ENCODE peak calls at places on chromosomes 3 and 15, in ten cellular contexts. J is esophagus muscularis mucosa, Y is K562, W is sigmoid colon, A is A549, T is stomach, V is tibial nerve, N is suprapubic skin, R is transverse colon, G is SK-N-SH. B is an unnamed sample.

GRCh38 chr3:106423321-106424225 is 554.8 kb upstream of the CBLB start:
- DNase-seq in J (no peak), Y (no peak), W (no peak), A (no peak), T (no peak), V (no peak), N (no peak), R (no peak), G (no peak), B (no peak)

GRCh38 chr3:148400754-148401153 is 296.9 kb upstream of the AGTR1 start:
- DNase-seq in J (no peak), Y (no peak), W (no peak), A (no peak), T (no peak), V (no peak), N (no peak), R (no peak), G (no peak), B (no peak)

GRCh38 chr15:45796433-45796832 is 161.6 kb downstream of the SQOR start:
- DNase-seq in J (no peak), Y (no peak), W (no peak), A (no peak), T (no peak), V (no peak), N (no peak), R (peak), G (no peak), B (no peak)

GRCh38 chr15:50055333-50056278 is 63.4 kb downstream of the ATP8B4 start:
- DNase-seq in J (no peak), Y (no peak), W (no peak), A (no peak), T (no peak), V (peak), N (no peak), R (no peak), G (no peak), B (no peak)

GRCh38 chr3:62926494-62926893 is 51.3 kb upstream of the CADPS start:
- DNase-seq in J (no peak), Y (no peak), W (no peak), A (no peak), T (no peak), V (no peak), N (no peak), R (no peak), G (no peak), B (no peak)

GRCh38 chr3:131349946-131350347 is 31.6 kb upstream of the NUDT16 start:
- DNase-seq in J (no peak), Y (no peak), W (no peak), A (peak), T (no peak), V (no peak), N (no peak), R (no peak), G (peak), B (peak)

GRCh38 chr15:40471105-40471777 is 457 bp downstream of the CHST14 start:
- DNase-seq in J (no peak), Y (peak), W (no peak), A (peak), T (no peak), V (peak), N (peak), R (peak), G (no peak), B (peak)

GRCh38 chr3:17213102-17213501 is 328.3 kb downstream of the PLCL2 start:
- DNase-seq in J (no peak), Y (no peak), W (no peak), A (no peak), T (no peak), V (no peak), N (no peak), R (no peak), G (no peak), B (no peak)

GRCh38 chr15:80457896-80458295 is 53.7 kb downstream of the ARNT2 start:
- DNase-seq in J (no peak), Y (no peak), W (no peak), A (no peak), T (no peak), V (no peak), N (no peak), R (no peak), G (no peak), B (no peak)

GRCh38 chr3:113377158-113377557 is 64.1 kb downstream of the CFAP44 start:
- DNase-seq in J (no peak), Y (no peak), W (no peak), A (no peak), T (no peak), V (no peak), N (no peak), R (no peak), G (no peak), B (no peak)

GRCh38 chr3:110856916-110857315 is 214.7 kb upstream of the NECTIN3 start:
- DNase-seq in J (no peak), Y (no peak), W (no peak), A (no peak), T (no peak), V (no peak), N (no peak), R (no peak), G (no peak), B (no peak)

GRCh38 chr15:45200799-45201556 is 13.2 kb upstream of the SHF start:
- DNase-seq in J (peak), Y (peak), W (peak), A (peak), T (peak), V (peak), N (peak), R (peak), G (peak), B (peak)

GRCh38 chr3:53255360-53255774 is 455 bp downstream of the TKT start:
- DNase-seq in J (no peak), Y (no peak), W (no peak), A (no peak), T (peak), V (no peak), N (no peak), R (peak), G (no peak), B (peak)

GRCh38 chr15:95205101-95205500 is 973.7 kb downstream of the MCTP2 start:
- DNase-seq in J (no peak), Y (no peak), W (no peak), A (no peak), T (no peak), V (no peak), N (no peak), R (no peak), G (no peak), B (no peak)

GRCh38 chr3:123281406-123281805 is 79.7 kb downstream of the SEC22A start:
- DNase-seq in J (peak), Y (no peak), W (no peak), A (no peak), T (no peak), V (no peak), N (no peak), R (no peak), G (no peak), B (no peak)

GRCh38 chr3:13325092-13325491 is 95.0 kb downstream of the NUP210 start:
- DNase-seq in J (no peak), Y (no peak), W (no peak), A (no peak), T (no peak), V (no peak), N (no peak), R (peak), G (peak), B (no peak)

GRCh38 chr3:112619295-112619694 is 21.6 kb downstream of the CCDC80 start:
- DNase-seq in J (no peak), Y (no peak), W (no peak), A (peak), T (no peak), V (no peak), N (no peak), R (no peak), G (no peak), B (no peak)

GRCh38 chr3:13325892-13326443 is 94.2 kb downstream of the NUP210 start:
- DNase-seq in J (no peak), Y (no peak), W (no peak), A (no peak), T (peak), V (no peak), N (no peak), R (no peak), G (no peak), B (no peak)

GRCh38 chr15:40313531-40314398 is 6.0 kb upstream of the PLCB2 start:
- DNase-seq in J (no peak), Y (no peak), W (peak), A (no peak), T (peak), V (peak), N (no peak), R (peak), G (no peak), B (no peak)

GRCh38 chr15:71596672-71597071 is 213.7 kb upstream of the NR2E3 start:
- DNase-seq in J (peak), Y (no peak), W (peak), A (peak), T (peak), V (peak), N (peak), R (peak), G (no peak), B (peak)

GRCh38 chr3:127831723-127832172 is 9.4 kb upstream of the MGLL start:
- DNase-seq in J (no peak), Y (peak), W (no peak), A (peak), T (peak), V (no peak), N (no peak), R (peak), G (peak), B (no peak)

GRCh38 chr15:77838595-77838994 is 205.9 kb upstream of the LINGO1 start:
- DNase-seq in J (no peak), Y (no peak), W (peak), A (no peak), T (no peak), V (no peak), N (peak), R (no peak), G (no peak), B (no peak)

GRCh38 chr3:5186854-5187151 is 704 bp upstream of the EDEM1 start:
- DNase-seq in J (no peak), Y (no peak), W (no peak), A (no peak), T (no peak), V (no peak), N (no peak), R (no peak), G (peak), B (no peak)

GRCh38 chr15:58865420-58865880 is 68.0 kb downstream of the SLTM start:
- DNase-seq in J (no peak), Y (no peak), W (no peak), A (no peak), T (no peak), V (no peak), N (no peak), R (no peak), G (no peak), B (peak)

GRCh38 chr15:29665441-29665985 is 156.8 kb downstream of the TJP1 start:
- DNase-seq in J (no peak), Y (no peak), W (no peak), A (no peak), T (no peak), V (no peak), N (no peak), R (no peak), G (no peak), B (no peak)

GRCh38 chr15:29664406-29664805 is 157.9 kb downstream of the TJP1 start:
- DNase-seq in J (no peak), Y (no peak), W (no peak), A (no peak), T (no peak), V (no peak), N (no peak), R (no peak), G (no peak), B (no peak)

GRCh38 chr15:29668120-29668602 is 154.1 kb downstream of the TJP1 start:
- DNase-seq in J (no peak), Y (peak), W (peak), A (peak), T (peak), V (peak), N (no peak), R (peak), G (peak), B (peak)

GRCh38 chr15:29669823-29670222 is 152.4 kb downstream of the TJP1 start:
- DNase-seq in J (no peak), Y (no peak), W (no peak), A (peak), T (no peak), V (no peak), N (no peak), R (no peak), G (no peak), B (no peak)

GRCh38 chr15:29666241-29666640 is 156.0 kb downstream of the TJP1 start:
- DNase-seq in J (no peak), Y (no peak), W (no peak), A (no peak), T (no peak), V (no peak), N (no peak), R (no peak), G (no peak), B (no peak)
- TF ChIP-seq EP300 in J (no peak), Y (no peak), W (no peak), A (no peak), T (no peak), V (no peak), N (no peak), R (no peak), G (no peak), B (no peak)

GRCh38 chr3:42778644-42779043 is 5.6 kb upstream of the CCDC13 start:
- DNase-seq in J (no peak), Y (no peak), W (no peak), A (no peak), T (no peak), V (peak), N (no peak), R (no peak), G (no peak), B (no peak)

GRCh38 chr3:42772670-42773408 is at the start of gene CCDC13:
- DNase-seq in J (peak), Y (peak), W (peak), A (peak), T (peak), V (peak), N (peak), R (peak), G (peak), B (peak)

GRCh38 chr3:42769477-42770131 is 3.4 kb downstream of the CCDC13 start:
- DNase-seq in J (no peak), Y (no peak), W (no peak), A (no peak), T (no peak), V (no peak), N (no peak), R (no peak), G (no peak), B (no peak)

GRCh38 chr3:42771271-42771670 is 1.8 kb downstream of the CCDC13 start:
- DNase-seq in J (no peak), Y (no peak), W (no peak), A (no peak), T (no peak), V (no peak), N (no peak), R (no peak), G (no peak), B (no peak)

GRCh38 chr3:42773409-42773751 is 327 bp upstream of the CCDC13 start:
- DNase-seq in J (no peak), Y (no peak), W (no peak), A (no peak), T (no peak), V (no peak), N (no peak), R (no peak), G (no peak), B (no peak)
- H3K27ac ChIP-seq in J (peak), Y (no peak), W (peak), A (no peak), T (peak), V (peak), N (peak), R (peak), G (peak), B (no peak)

GRCh38 chr3:172279974-172280373 is 168.3 kb downstream of the GHSR start:
- DNase-seq in J (no peak), Y (no peak), W (no peak), A (no peak), T (no peak), V (no peak), N (no peak), R (no peak), G (no peak), B (no peak)

GRCh38 chr3:172281884-172282283 is 166.4 kb downstream of the GHSR start:
- DNase-seq in J (no peak), Y (no peak), W (no peak), A (no peak), T (no peak), V (no peak), N (no peak), R (no peak), G (no peak), B (no peak)

GRCh38 chr3:172282850-172283249 is 165.4 kb downstream of the GHSR start:
- DNase-seq in J (no peak), Y (no peak), W (no peak), A (no peak), T (no peak), V (no peak), N (no peak), R (no peak), G (no peak), B (no peak)

GRCh38 chr3:172279191-172279640 is 169.0 kb downstream of the GHSR start:
- DNase-seq in J (no peak), Y (no peak), W (no peak), A (no peak), T (no peak), V (no peak), N (no peak), R (no peak), G (no peak), B (no peak)

DNA sequence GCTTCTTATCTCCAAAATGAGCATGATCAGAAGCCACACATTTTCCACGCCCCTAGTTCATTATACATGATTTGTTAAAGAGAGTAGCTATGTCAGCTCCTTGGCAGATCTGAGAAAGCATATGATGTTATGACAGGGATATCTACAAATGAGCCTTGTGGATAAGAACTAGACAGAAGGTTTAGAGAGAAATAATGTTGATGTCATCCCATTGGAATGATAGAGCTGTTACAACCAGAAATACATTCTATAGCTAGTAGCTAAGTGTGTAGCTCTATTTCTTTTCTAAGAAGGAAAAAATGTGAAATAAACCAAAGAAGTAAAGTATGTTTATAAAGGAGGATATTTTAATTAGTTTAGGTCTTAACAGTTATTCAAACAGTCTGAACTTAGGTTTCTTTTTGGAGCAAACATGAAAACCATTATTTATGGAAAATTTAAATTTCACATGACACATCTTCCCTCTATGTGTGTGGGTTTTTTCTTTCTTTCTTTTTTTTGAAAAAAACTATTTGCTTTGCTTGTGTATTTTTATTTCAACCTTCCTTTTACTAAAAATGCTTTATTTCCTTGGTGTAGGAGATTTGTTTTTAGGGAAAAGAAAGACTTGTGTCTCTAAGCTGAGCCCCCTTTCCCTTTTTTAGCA is 167.7 kb downstream of the GHSR start:
- DNase-seq in J (no peak), Y (no peak), W (no peak), A (no peak), T (no peak), V (no peak), N (no peak), R (no peak), G (no peak), B (no peak)
- H3K4me3 ChIP-seq in J (no peak), Y (no peak), W (no peak), A (no peak), T (no peak), V (no peak), N (no peak), R (no peak), G (no peak), B (no peak)

DNA sequence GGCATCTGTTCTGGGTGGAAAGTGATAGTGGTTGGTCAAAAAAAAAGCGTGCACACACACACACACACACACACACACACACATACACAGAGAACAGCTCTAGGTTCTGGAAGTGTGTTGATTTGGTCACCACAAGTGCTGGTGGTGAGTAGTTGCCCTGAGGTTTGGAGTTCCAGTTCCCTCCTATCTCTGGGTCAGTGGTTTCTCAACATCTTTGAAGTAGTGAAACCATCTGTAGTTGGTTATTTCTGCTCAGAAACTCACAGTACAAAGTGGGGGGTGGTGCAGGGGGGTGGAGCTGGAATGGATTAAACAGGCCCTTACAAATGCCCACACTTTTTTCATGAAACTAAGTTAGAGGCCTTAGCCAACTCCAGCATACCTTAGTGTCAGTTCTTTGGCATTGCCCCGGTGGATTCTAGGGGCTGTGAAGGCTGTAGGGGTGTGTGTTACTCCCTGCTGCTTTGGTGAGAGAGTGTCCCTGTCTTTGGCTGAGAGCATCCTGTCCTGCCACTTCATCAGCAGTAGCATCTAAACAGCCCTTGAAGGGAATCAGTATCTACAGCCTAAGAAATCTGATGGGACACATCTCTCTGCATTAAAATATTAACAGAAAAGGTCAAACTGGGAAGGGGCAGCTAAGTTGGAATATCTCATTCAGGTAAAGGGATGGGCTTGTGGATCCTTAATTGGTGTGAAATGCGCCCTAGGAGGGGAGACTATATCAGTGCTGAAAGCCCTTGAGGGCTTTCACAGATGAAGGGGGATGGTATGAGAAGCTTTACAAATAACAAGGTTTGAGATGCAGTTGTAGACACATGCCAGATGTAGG is 20.6 kb downstream of the SMAD3 start:
- DNase-seq in J (no peak), Y (no peak), W (no peak), A (no peak), T (no peak), V (no peak), N (no peak), R (no peak), G (no peak), B (no peak)
- TF ChIP-seq EP300 in J (no peak), Y (no peak), W (no peak), A (no peak), T (no peak), V (peak), N (no peak), R (no peak), G (no peak), B (no peak)

GRCh38 chr15:67157779-67158366 is 92.5 kb downstream of the SMAD3 start:
- DNase-seq in J (no peak), Y (no peak), W (peak), A (no peak), T (no peak), V (no peak), N (no peak), R (no peak), G (no peak), B (no peak)
- H3K27ac ChIP-seq in J (no peak), Y (no peak), W (no peak), A (no peak), T (no peak), V (peak), N (peak), R (no peak), G (no peak), B (no peak)

DNA sequence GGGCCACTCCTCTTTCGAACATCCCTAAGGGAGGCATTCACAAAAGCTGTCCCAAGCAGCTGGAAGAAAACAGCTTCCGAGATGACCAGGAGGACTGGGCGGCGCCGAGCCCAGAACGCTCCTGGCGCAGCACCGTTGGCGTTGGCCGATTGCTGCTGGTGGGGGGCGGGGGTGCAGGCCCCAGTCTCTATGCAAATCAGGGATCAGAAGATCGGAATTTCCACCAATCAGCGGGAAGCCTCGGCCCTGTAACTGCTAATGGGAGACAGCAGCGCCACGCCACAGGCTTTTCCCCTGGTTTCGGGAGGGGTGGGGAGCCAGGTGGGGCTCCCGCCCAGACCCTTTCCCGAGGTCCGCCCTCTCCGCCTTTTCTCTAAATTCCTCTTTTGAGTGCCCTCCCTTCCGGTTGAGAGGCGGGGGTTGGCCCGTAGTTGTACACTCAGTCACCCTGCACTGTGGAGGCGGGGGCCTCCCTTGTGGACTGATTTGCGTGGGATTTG is 27.0 kb downstream of the HMCES start:
- DNase-seq in J (no peak), Y (peak), W (peak), A (no peak), T (peak), V (peak), N (peak), R (peak), G (no peak), B (peak)
- H3K4me3 ChIP-seq in J (peak), Y (no peak), W (peak), A (no peak), T (peak), V (peak), N (peak), R (peak), G (no peak), B (peak)

B was measured in ovary.